ENCODE peak calls at places on chromosomes 5 and 9, in ten cellular contexts. G is endothelial cell; W is dorsolateral prefrontal cortex; I is GM03348; J is amniotic stem cell; Z is activated CD4-positive, alpha-beta T cell treated with anti-CD3 and anti-CD28 coated beads, Interleukin-2, amount 10 ng/mL, durations not matched to agents 7 days and 5 days; E is activated T-helper 1 cell treated with anti-CD3 and anti-CD28 coated beads, Interleukin-2, amount 50 U/mL, for 16 hours; L is OCI-LY7; K is stimulated activated CD8-positive, alpha-beta memory T cell treated with anti-CD3 and anti-CD28 coated beads, Interleukin-2, amount 100 ng/mL, for 1 hour; P is H9. O is an unnamed sample.

GRCh38 chr5:32217886-32218396 is 43.8 kb upstream of the GOLPH3 start:
- DNase-seq in G (no peak), W (peak; percentile 53), I (no peak), J (no peak), Z (no peak), E (no peak), L (peak; percentile 76), K (no peak), P (no peak), O (no peak)

GRCh38 chr9:137169764-137170460 is at the start of gene LRRC26:
- DNase-seq in G (no peak), W (no peak), I (no peak), J (no peak), Z (no peak), E (no peak), L (no peak), K (no peak), P (no peak), O (no peak)

GRCh38 chr9:92763721-92764380 is 782 bp downstream of the BICD2 start:
- DNase-seq in G (peak; percentile 53), W (no peak), I (peak; percentile 62), J (no peak), Z (peak; percentile 39), E (no peak), L (peak; percentile 57), K (peak; percentile 12), P (peak; percentile 41), O (peak; percentile 80)

GRCh38 chr5:16467363-16468219 is 2.0 kb upstream of the ZNF622 start:
- DNase-seq in G (no peak), W (no peak), I (peak; percentile 46), J (peak; percentile 59), Z (peak; percentile 11), E (no peak), L (peak; percentile 9), K (no peak), P (no peak), O (no peak)

GRCh38 chr5:137292461-137293025 is 206.6 kb downstream of the SPOCK1 start:
- DNase-seq in G (no peak), W (no peak), I (no peak), J (no peak), Z (no peak), E (no peak), L (no peak), K (no peak), P (no peak), O (no peak)

GRCh38 chr5:13658761-13659160 is 285.7 kb downstream of the DNAH5 start:
- DNase-seq in G (no peak), W (no peak), I (no peak), J (no peak), Z (no peak), E (no peak), L (no peak), K (no peak), P (no peak), O (no peak)

GRCh38 chr5:176166427-176166826 is 71.8 kb upstream of the SIMC1 start:
- DNase-seq in G (no peak), W (no peak), I (no peak), J (no peak), Z (no peak), E (no peak), L (no peak), K (no peak), P (no peak), O (no peak)

GRCh38 chr9:34072868-34073590 is 24.3 kb upstream of the UBAP2 start:
- DNase-seq in G (no peak), W (no peak), I (peak; percentile 81), J (peak; percentile 13), Z (no peak), E (no peak), L (no peak), K (no peak), P (peak; percentile 33), O (peak; percentile 74)

GRCh38 chr9:133135193-133135745 is 14.2 kb upstream of the RALGDS start:
- DNase-seq in G (no peak), W (peak; percentile 25), I (peak; percentile 89), J (peak; percentile 75), Z (peak; percentile 49), E (peak; percentile 50), L (no peak), K (no peak), P (no peak), O (no peak)

GRCh38 chr5:54720346-54720745 is 202.8 kb downstream of the SNX18 start:
- DNase-seq in G (no peak), W (no peak), I (no peak), J (no peak), Z (no peak), E (no peak), L (no peak), K (no peak), P (no peak), O (no peak)

GRCh38 chr5:115209279-115209678 is 39.6 kb upstream of the TRIM36 start:
- DNase-seq in G (no peak), W (no peak), I (no peak), J (no peak), Z (peak; percentile 84), E (no peak), L (peak; percentile 92), K (peak; percentile 1), P (no peak), O (no peak)

GRCh38 chr9:107547772-107548297 is 58.3 kb upstream of the KLF4 start:
- DNase-seq in G (no peak), W (no peak), I (no peak), J (no peak), Z (no peak), E (no peak), L (no peak), K (no peak), P (no peak), O (no peak)

GRCh38 chr5:139660105-139660915 is 12.2 kb downstream of the CXXC5 start:
- DNase-seq in G (no peak), W (peak; percentile 93), I (peak; percentile 56), J (no peak), Z (no peak), E (no peak), L (peak; percentile 32), K (no peak), P (no peak), O (no peak)

GRCh38 chr9:74803366-74804017 is 84.2 kb downstream of the TRPM6 start:
- DNase-seq in G (no peak), W (no peak), I (no peak), J (no peak), Z (no peak), E (no peak), L (no peak), K (no peak), P (no peak), O (no peak)

GRCh38 chr9:108860354-108860753 is 1.7 kb upstream of the ACTL7A start:
- DNase-seq in G (no peak), W (no peak), I (no peak), J (no peak), Z (no peak), E (no peak), L (no peak), K (no peak), P (no peak), O (no peak)

GRCh38 chr5:90408571-90409317 is 812 bp downstream of the CETN3 start:
- DNase-seq in G (no peak), W (no peak), I (no peak), J (no peak), Z (no peak), E (no peak), L (peak; percentile 9), K (no peak), P (no peak), O (peak; percentile 64)

GRCh38 chr9:80885894-80886293 is 803.5 kb downstream of the TLE1 start:
- DNase-seq in G (no peak), W (peak; percentile 65), I (no peak), J (no peak), Z (no peak), E (no peak), L (no peak), K (no peak), P (peak; percentile 35), O (peak; percentile 59)

GRCh38 chr5:88792144-88792840 is 90.7 kb downstream of the MEF2C start:
- DNase-seq in G (no peak), W (no peak), I (peak; percentile 11), J (no peak), Z (no peak), E (no peak), L (no peak), K (no peak), P (no peak), O (no peak)

GRCh38 chr9:22976454-22976853 is 529.8 kb downstream of the DMRTA1 start:
- DNase-seq in G (no peak), W (no peak), I (peak; percentile 5), J (peak; percentile 2), Z (no peak), E (no peak), L (no peak), K (no peak), P (no peak), O (no peak)

GRCh38 chr5:93831449-93831848 is 90.0 kb upstream of the POU5F2 start:
- DNase-seq in G (no peak), W (no peak), I (peak; percentile 82), J (peak; percentile 81), Z (no peak), E (no peak), L (no peak), K (no peak), P (no peak), O (no peak)

GRCh38 chr5:120690621-120691407 is 226.7 kb downstream of the PRR16 start:
- DNase-seq in G (no peak), W (no peak), I (no peak), J (no peak), Z (no peak), E (no peak), L (no peak), K (no peak), P (no peak), O (no peak)

GRCh38 chr5:9851458-9851857 is 221.3 kb upstream of the TAS2R1 start:
- DNase-seq in G (no peak), W (peak; percentile 34), I (peak; percentile 91), J (peak; percentile 61), Z (no peak), E (no peak), L (no peak), K (no peak), P (no peak), O (no peak)

GRCh38 chr9:132235894-132236661 is 74.2 kb downstream of the NTNG2 start:
- DNase-seq in G (peak; percentile 89), W (peak; percentile 80), I (peak; percentile 87), J (peak; percentile 40), Z (peak; percentile 85), E (peak; percentile 67), L (peak; percentile 78), K (peak; percentile 60), P (peak; percentile 92), O (peak; percentile 97)

GRCh38 chr9:13863112-13863511 is 450.8 kb downstream of the NFIB start:
- DNase-seq in G (no peak), W (peak; percentile 37), I (no peak), J (no peak), Z (no peak), E (no peak), L (no peak), K (no peak), P (no peak), O (no peak)

GRCh38 chr5:1724822-1725602 is 74.6 kb downstream of the MRPL36 start:
- DNase-seq in G (peak; percentile 9), W (no peak), I (no peak), J (no peak), Z (peak; percentile 10), E (no peak), L (no peak), K (no peak), P (peak; percentile 86), O (peak; percentile 89)

GRCh38 chr9:100170556-100170955 is 71.5 kb downstream of the INVS start:
- DNase-seq in G (no peak), W (no peak), I (no peak), J (no peak), Z (no peak), E (no peak), L (no peak), K (no peak), P (no peak), O (no peak)

GRCh38 chr5:177093803-177094202 is 7.1 kb downstream of the FGFR4 start:
- DNase-seq in G (no peak), W (no peak), I (no peak), J (no peak), Z (no peak), E (no peak), L (no peak), K (no peak), P (no peak), O (no peak)

GRCh38 chr5:129930221-129930620 is 26.0 kb downstream of the CHSY3 start:
- DNase-seq in G (no peak), W (no peak), I (no peak), J (no peak), Z (no peak), E (no peak), L (no peak), K (no peak), P (no peak), O (no peak)

O was measured in endodermal cell.